ENCODE peak calls at places on chromosomes 11 and 22, in five cellular contexts. Y is NB4, A is fibroblast of lung, R is retinal pigment epithelial cell, N is mesenchymal stem cell. V is an unnamed sample.

GRCh38 chr11:69280994-69281393 is 13.0 kb upstream of the MYEOV start:
- DNase-seq in N (peak), A (peak), R (peak), Y (no peak), V (peak)

GRCh38 chr11:95459268-95460040 is 228.5 kb upstream of the SESN3 start:
- DNase-seq in N (no peak), Y (no peak), A (peak), R (peak), V (peak)

GRCh38 chr11:45045692-45046471 is 95.2 kb upstream of the TP53I11 start:
- DNase-seq in N (peak), Y (peak), A (peak), R (no peak), V (peak)

GRCh38 chr11:65438257-65439151 is 15.9 kb downstream of the NEAT1 start:
- DNase-seq in A (peak), Y (no peak), N (peak), R (no peak), V (no peak)

GRCh38 chr22:49768961-49769690 is 58.5 kb downstream of the BRD1 start:
- DNase-seq in R (no peak), N (peak), Y (no peak), A (peak), V (no peak)

GRCh38 chr11:58301576-58301975 is 33.5 kb upstream of the OR10W1 start:
- DNase-seq in N (no peak), Y (no peak), A (peak), R (peak), V (no peak)

GRCh38 chr22:49728566-49729271 is 99.0 kb downstream of the BRD1 start:
- DNase-seq in N (no peak), A (no peak), R (no peak), Y (no peak), V (no peak)

GRCh38 chr11:86800076-86800955 is at the start of gene PRSS23:
- DNase-seq in R (no peak), A (peak), Y (no peak), N (peak), V (no peak)

GRCh38 chr22:19597399-19597735 is 73.2 kb upstream of the CLDN5 start:
- DNase-seq in A (no peak), N (peak), Y (peak), R (no peak), V (no peak)

GRCh38 chr11:25711008-25711407 is 620.9 kb upstream of the ANO3 start:
- DNase-seq in Y (no peak), A (peak), R (no peak), N (no peak), V (no peak)

GRCh38 chr22:32852346-32853251 is 51.1 kb downstream of the TIMP3 start:
- DNase-seq in Y (peak), N (peak), R (no peak), A (peak), V (no peak)

GRCh38 chr11:27698872-27699241 is 1.4 kb downstream of the BDNF start:
- DNase-seq in R (peak), A (peak), Y (peak), N (peak), V (no peak)

GRCh38 chr11:75554258-75555022 is 7.6 kb upstream of the SERPINH1 start:
- DNase-seq in Y (no peak), N (peak), R (no peak), A (peak), V (no peak)

GRCh38 chr11:28808771-28809170 is 700.6 kb downstream of the METTL15 start:
- DNase-seq in Y (no peak), A (no peak), R (no peak), N (no peak), V (no peak)

GRCh38 chr11:57331720-57332119 is 4.0 kb downstream of the SSRP1 start:
- DNase-seq in R (no peak), N (no peak), A (no peak), Y (no peak), V (no peak)

GRCh38 chr11:124760205-124760652 is 1.9 kb downstream of the ESAM start:
- DNase-seq in R (no peak), N (peak), Y (no peak), A (no peak), V (no peak)

GRCh38 chr22:45760682-45761081 is 89.0 kb downstream of the ATXN10 start:
- DNase-seq in Y (no peak), A (no peak), R (no peak), N (no peak), V (no peak)

GRCh38 chr11:15884792-15885540 is 471.4 kb downstream of the SOX6 start:
- DNase-seq in Y (no peak), R (no peak), N (peak), A (no peak), V (no peak)

GRCh38 chr22:36613958-36614357 is 85.0 kb upstream of the EIF3D start:
- DNase-seq in R (peak), N (no peak), Y (no peak), A (no peak), V (no peak)

GRCh38 chr11:44680982-44681597 is 45.7 kb upstream of the TSPAN18 start:
- DNase-seq in N (peak), A (no peak), R (no peak), Y (no peak), V (no peak)

GRCh38 chr11:117203069-117203407 is 3.9 kb downstream of the TAGLN start:
- DNase-seq in N (no peak), Y (no peak), R (no peak), A (no peak), V (no peak)
- H3K4me3 ChIP-seq in N (no peak), Y (no peak), R (no peak), A (no peak), V (no peak)

GRCh38 chr22:21030621-21031544 is 1.5 kb downstream of the SLC7A4 start:
- DNase-seq in Y (no peak), A (no peak), R (no peak), N (no peak), V (no peak)

GRCh38 chr22:21032843-21033688 is 705 bp upstream of the SLC7A4 start:
- DNase-seq in N (no peak), R (no peak), A (no peak), Y (no peak), V (no peak)

GRCh38 chr22:21033895-21034294 is 1.5 kb upstream of the SLC7A4 start:
- DNase-seq in Y (no peak), A (no peak), N (no peak), R (no peak), V (no peak)

GRCh38 chr22:21031545-21032036 is 770 bp downstream of the SLC7A4 start:
- DNase-seq in N (no peak), R (no peak), A (no peak), Y (no peak), V (no peak)

GRCh38 chr22:21032037-21032842 is at the start of gene SLC7A4:
- DNase-seq in N (no peak), R (no peak), Y (no peak), A (no peak), V (no peak)
- H3K4me3 ChIP-seq in N (peak), R (peak), Y (no peak), A (no peak), V (no peak)

GRCh38 chr11:119361961-119362725 is 15.6 kb upstream of the MFRP start:
- DNase-seq in A (no peak), Y (no peak), R (no peak), N (peak), V (no peak)

GRCh38 chr11:119365071-119365591 is 16.4 kb downstream of the USP2 start:
- DNase-seq in A (no peak), Y (no peak), N (no peak), R (no peak), V (no peak)

GRCh38 chr11:119363874-119364590 is 17.5 kb downstream of the USP2 start:
- DNase-seq in R (no peak), N (no peak), A (no peak), Y (no peak), V (no peak)

GRCh38 chr11:119362741-119363080 is 16.2 kb upstream of the MFRP start:
- DNase-seq in N (no peak), A (no peak), Y (no peak), R (no peak), V (no peak)

DNA sequence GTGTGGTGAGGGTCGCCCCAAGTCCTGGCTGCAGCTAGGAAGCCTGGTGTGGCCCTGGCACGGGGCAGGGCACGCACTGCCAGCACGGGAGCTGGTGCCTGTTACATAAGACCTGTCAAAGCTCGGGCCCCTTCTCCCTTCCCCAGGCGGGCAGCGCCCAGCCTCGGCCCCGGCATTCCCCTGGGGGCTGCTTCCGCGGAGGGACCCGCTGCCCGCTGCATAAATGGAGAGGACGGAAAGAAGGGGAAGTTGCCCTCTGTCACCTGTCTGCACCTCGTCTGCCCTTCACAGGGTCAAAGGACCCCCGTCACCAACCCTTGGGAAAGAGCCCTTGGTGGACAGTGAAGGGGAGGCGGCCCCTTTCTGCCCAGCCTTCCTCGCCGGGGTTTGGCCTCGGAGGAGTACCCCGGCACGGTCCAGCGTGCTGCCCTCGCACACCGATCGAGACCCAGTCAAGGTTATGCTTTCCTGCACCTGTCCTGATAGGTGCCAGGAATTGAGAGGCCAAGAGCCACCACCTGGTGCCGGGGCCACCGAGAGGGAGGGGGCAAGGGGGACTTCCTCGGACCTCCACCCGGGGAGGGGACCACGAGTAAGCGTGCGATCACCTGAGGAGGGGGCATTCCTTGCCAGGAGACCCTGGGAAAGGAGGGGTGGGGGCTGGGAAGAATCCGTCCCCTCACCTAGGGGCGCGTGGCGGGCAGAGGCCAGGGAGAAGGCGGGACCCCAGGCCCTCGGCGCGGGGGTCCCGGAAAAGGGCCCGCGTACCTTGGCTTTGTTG is 16.8 kb upstream of the MFRP start:
- DNase-seq in N (no peak), A (no peak), R (no peak), Y (no peak), V (no peak)
- H3K4me3 ChIP-seq in N (no peak), A (no peak), R (peak), Y (no peak), V (peak)

DNA sequence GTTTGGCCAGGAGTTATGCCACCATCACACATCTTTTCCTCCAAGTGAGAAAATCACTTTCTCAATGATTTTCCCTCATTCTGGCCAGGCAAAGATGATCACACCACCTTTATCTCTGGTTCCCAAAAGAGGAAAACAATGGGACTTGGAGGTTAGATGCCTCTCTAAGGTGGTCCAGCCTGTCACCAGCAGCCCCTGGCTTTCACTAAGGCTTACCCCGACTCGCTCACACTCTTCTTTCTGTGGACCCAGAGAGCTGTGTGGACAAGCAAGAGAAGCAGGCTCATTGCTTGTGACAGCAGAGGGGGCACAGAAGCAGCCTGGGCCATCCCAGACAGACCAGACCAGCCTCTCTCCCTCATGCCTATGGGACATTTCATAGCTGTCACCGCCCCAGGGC is 63.6 kb upstream of the DRD2 start:
- DNase-seq in N (no peak), Y (no peak), A (no peak), R (no peak), V (no peak)
- H3K4me3 ChIP-seq in N (no peak), Y (no peak), A (no peak), R (no peak), V (no peak)

V was measured in epithelial cell of proximal tubule.